ENCODE peak calls at places on chromosomes 2 and 18, in seven cellular contexts. M is HCT116, L is H1, Z is SK-N-SH, N is GM23338, H is K562, S is GM12878. E is an unnamed sample.

GRCh38 chr2:113848758-113849460 is 41.0 kb upstream of the ACTR3 start:
- DNase-seq in M (peak), Z (no peak), N (no peak), H (no peak), L (no peak), S (no peak), E (no peak)

GRCh38 chr18:73674466-73674865 is 473.2 kb downstream of the FBXO15 start:
- DNase-seq in Z (no peak), L (no peak), H (no peak), M (no peak), N (no peak), S (no peak), E (no peak)

GRCh38 chr18:39786477-39786876 is 2168.6 kb upstream of the PIK3C3 start:
- DNase-seq in M (no peak), S (no peak), Z (no peak), H (no peak), L (no peak), N (no peak), E (no peak)

GRCh38 chr2:219569041-219569440 is 2.3 kb downstream of the OBSL1 start:
- DNase-seq in S (no peak), L (no peak), Z (no peak), N (no peak), H (no peak), M (no peak), E (no peak)

GRCh38 chr2:25821225-25822056 is 56.8 kb downstream of the ASXL2 start:
- DNase-seq in N (no peak), H (no peak), S (no peak), Z (no peak), L (no peak), M (no peak), E (peak)

GRCh38 chr2:64327129-64327509 is 126.8 kb upstream of the LGALSL start:
- DNase-seq in H (no peak), L (no peak), S (no peak), M (no peak), N (no peak), Z (no peak), E (no peak)

GRCh38 chr2:61210332-61210981 is 48.5 kb downstream of the C2orf74 start:
- DNase-seq in H (no peak), N (no peak), L (no peak), M (no peak), S (no peak), Z (no peak), E (no peak)

GRCh38 chr2:72423766-72424165 is 276.1 kb upstream of the CYP26B1 start:
- DNase-seq in N (no peak), H (no peak), M (no peak), L (no peak), Z (no peak), S (no peak), E (no peak)

GRCh38 chr18:54033087-54033486 is 191.4 kb downstream of the MBD2 start:
- DNase-seq in N (no peak), H (no peak), Z (no peak), M (no peak), L (no peak), S (no peak), E (no peak)

GRCh38 chr2:144522741-144523605 is 3.1 kb upstream of the ZEB2 start:
- DNase-seq in Z (peak), N (peak), S (no peak), H (peak), L (no peak), M (no peak), E (peak)

GRCh38 chr2:196075196-196075595 is 6.6 kb upstream of the DNAH7 start:
- DNase-seq in L (no peak), S (no peak), H (no peak), N (no peak), M (no peak), Z (no peak), E (no peak)

GRCh38 chr2:207110730-207111129 is 55.0 kb downstream of the KLF7 start:
- DNase-seq in S (no peak), Z (no peak), M (no peak), N (no peak), H (no peak), L (no peak), E (no peak)

GRCh38 chr2:104858325-104858978 is 4.5 kb downstream of the POU3F3 start:
- DNase-seq in Z (no peak), N (no peak), L (no peak), H (no peak), M (no peak), S (no peak), E (no peak)

GRCh38 chr2:98796775-98797544 is 66.0 kb upstream of the MGAT4A start:
- DNase-seq in H (no peak), S (no peak), M (no peak), L (no peak), Z (no peak), N (no peak), E (no peak)

GRCh38 chr2:177842243-177842642 is 230.3 kb downstream of the PDE11A start:
- DNase-seq in M (no peak), S (no peak), L (no peak), N (no peak), Z (no peak), H (no peak), E (no peak)

DNA sequence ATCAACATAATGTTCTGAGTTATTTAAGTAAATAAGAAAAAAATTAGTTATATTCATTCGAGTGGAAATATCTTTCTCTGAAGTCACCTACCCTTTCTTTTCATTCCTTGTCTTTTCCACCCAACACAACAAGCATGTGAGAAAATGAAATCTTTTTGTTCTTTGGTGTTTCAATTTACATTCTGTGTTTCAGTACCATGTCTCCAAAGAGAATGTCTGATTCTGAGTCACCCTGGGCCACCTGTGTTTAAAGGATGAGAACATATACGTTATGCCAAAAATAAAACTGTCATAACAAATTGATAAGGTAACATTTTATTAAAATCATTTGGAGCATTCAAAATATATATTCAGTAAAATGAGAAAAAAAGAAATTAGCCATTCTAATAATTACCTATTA is 470.8 kb downstream of the ZNF804A start:
- DNase-seq in S (no peak), N (no peak), Z (no peak), H (no peak), M (no peak), L (no peak), E (no peak)
- H2AFZ ChIP-seq in S (no peak), N (no peak), Z (no peak), H (no peak), M (no peak), L (no peak), E (no peak)

GRCh38 chr2:234839285-234839684 is 112.5 kb upstream of the SH3BP4 start:
- DNase-seq in M (no peak), H (no peak), N (no peak), L (no peak), S (no peak), Z (no peak), E (no peak)
- H3K4me3 ChIP-seq in M (no peak), H (no peak), N (no peak), L (no peak), S (no peak), Z (no peak), E (no peak)

GRCh38 chr2:7835693-7836680 is 845.9 kb upstream of the ID2 start:
- DNase-seq in N (no peak), L (no peak), M (no peak), S (peak), H (no peak), Z (no peak), E (no peak)
- TF ChIP-seq POLR2AphosphoS5 in N (no peak), L (no peak), M (no peak), S (no peak), H (no peak), Z (no peak), E (no peak)

DNA sequence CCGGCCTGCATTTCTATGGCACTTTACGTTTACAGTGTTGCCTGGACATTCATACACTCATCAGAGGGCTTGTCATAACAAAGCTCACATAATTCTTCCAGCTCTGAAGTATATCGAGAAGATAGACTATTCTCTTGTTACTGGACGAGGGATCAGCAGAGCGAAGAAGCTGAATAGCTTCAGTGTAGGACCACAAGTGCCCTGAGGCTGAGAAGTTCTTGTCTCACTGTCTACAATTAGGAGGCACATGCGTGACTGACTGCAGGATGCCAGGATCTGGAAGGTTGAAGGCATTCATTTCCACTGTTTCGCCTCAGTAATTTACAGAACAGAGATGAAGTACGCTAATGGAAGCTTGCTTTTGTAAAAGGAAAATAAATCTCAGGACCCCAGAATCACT is 9.6 kb downstream of the SH3YL1 start:
- DNase-seq in S (no peak), N (no peak), M (no peak), H (no peak), Z (no peak), L (no peak), E (no peak)
- H2AFZ ChIP-seq in S (no peak), N (no peak), M (no peak), H (peak), Z (no peak), L (no peak), E (no peak)

GRCh38 chr2:227482638-227483340 is 10.8 kb downstream of the AGFG1 start:
- DNase-seq in Z (no peak), M (no peak), S (no peak), L (no peak), H (no peak), N (no peak), E (no peak)
- H3K4me3 ChIP-seq in Z (no peak), M (no peak), S (no peak), L (no peak), H (no peak), N (no peak), E (no peak)

GRCh38 chr2:205694256-205694655 is 12.0 kb downstream of the NRP2 start:
- DNase-seq in H (no peak), N (no peak), Z (no peak), L (no peak), M (no peak), S (no peak), E (no peak)

GRCh38 chr2:205696541-205697441 is 14.5 kb downstream of the NRP2 start:
- DNase-seq in Z (peak), M (no peak), N (peak), S (no peak), L (no peak), H (no peak), E (no peak)

GRCh38 chr2:205692095-205692494 is 9.8 kb downstream of the NRP2 start:
- DNase-seq in S (no peak), L (no peak), H (no peak), M (no peak), N (no peak), Z (no peak), E (no peak)

GRCh38 chr2:205698556-205699282 is 16.4 kb downstream of the NRP2 start:
- DNase-seq in S (no peak), N (no peak), Z (no peak), L (no peak), M (no peak), H (no peak), E (no peak)

GRCh38 chr2:205695460-205695979 is 13.2 kb downstream of the NRP2 start:
- DNase-seq in N (no peak), H (no peak), M (no peak), Z (no peak), S (no peak), L (no peak), E (no peak)
- TF ChIP-seq POLR2AphosphoS5 in N (no peak), H (no peak), M (no peak), Z (peak), S (no peak), L (no peak), E (no peak)

GRCh38 chr2:130251520-130251864 is 53.3 kb upstream of the TUBA3E start:
- DNase-seq in Z (peak), L (no peak), M (no peak), S (no peak), N (no peak), H (no peak), E (no peak)

GRCh38 chr2:130251865-130252620 is 53.8 kb upstream of the TUBA3E start:
- DNase-seq in L (no peak), Z (peak), S (no peak), M (no peak), N (no peak), H (no peak), E (no peak)

GRCh38 chr2:130252880-130253645 is 54.8 kb upstream of the TUBA3E start:
- DNase-seq in S (no peak), N (peak), Z (peak), L (no peak), M (no peak), H (peak), E (no peak)
- H2AFZ ChIP-seq in S (no peak), N (no peak), Z (no peak), L (no peak), M (no peak), H (peak), E (peak)

E was measured in endothelial cell of umbilical vein.